ENCODE peak calls at places on chromosomes 4 and X, in six cellular contexts. V is cardiac muscle cell, X is heart left ventricle, K is HepG2, D is neuronal stem cell, U is tibial nerve. S is an unnamed sample. For H3K9me3, the result is how much of the 10 kb centered on the place peaks cover.

GRCh38 chr4:69760455-69760854 is at the start of gene SULT1B1:
- DNase-seq in X (peak), K (no peak), V (no peak), D (no peak), U (peak), S (no peak)

GRCh38 chrX:13078739-13079444 is 34.5 kb upstream of the FAM9C start:
- DNase-seq in K (no peak), V (no peak), D (no peak), U (peak), X (peak), S (peak)

GRCh38 chr4:4667643-4668081 is 125.8 kb upstream of the STX18 start:
- DNase-seq in K (no peak), X (no peak), U (no peak), V (no peak), D (peak), S (no peak)

GRCh38 chrX:9184231-9184630 is 150.3 kb upstream of the FAM9B start:
- DNase-seq in X (no peak), U (no peak), D (no peak), K (no peak), V (no peak), S (no peak)

GRCh38 chr4:182447938-182448280 is 204.7 kb downstream of the TENM3 start:
- DNase-seq in U (no peak), D (no peak), X (no peak), V (peak), K (no peak), S (no peak)

GRCh38 chr4:145541266-145541770 is 59.7 kb downstream of the SMAD1 start:
- DNase-seq in U (no peak), K (no peak), X (no peak), D (no peak), V (no peak), S (no peak)

GRCh38 chr4:37715889-37716402 is 29.8 kb upstream of the RELL1 start:
- DNase-seq in D (no peak), U (no peak), V (no peak), X (no peak), K (no peak), S (no peak)

GRCh38 chrX:1581132-1581531 is 10.3 kb upstream of the AKAP17A start:
- DNase-seq in D (no peak), U (peak), V (peak), K (peak), X (no peak), S (peak)

GRCh38 chr4:7397206-7398103 is 37.3 kb downstream of the PSAPL1 start:
- DNase-seq in U (no peak), K (no peak), V (no peak), X (no peak), D (no peak), S (no peak)

GRCh38 chr4:142656178-142656577 is 189.9 kb downstream of the INPP4B start:
- DNase-seq in U (no peak), D (peak), K (no peak), V (peak), X (no peak), S (no peak)

GRCh38 chr4:154010377-154010776 is 221.5 kb upstream of the SFRP2 start:
- DNase-seq in U (no peak), V (no peak), K (no peak), D (no peak), X (no peak), S (no peak)

GRCh38 chr4:81482344-81482743 is 10.6 kb upstream of the RASGEF1B start:
- DNase-seq in K (no peak), V (no peak), U (no peak), X (peak), D (no peak), S (no peak)

GRCh38 chrX:137430984-137431475 is 134.9 kb upstream of the ZIC3 start:
- DNase-seq in K (no peak), V (no peak), X (no peak), U (no peak), D (no peak), S (no peak)
- H3K4me3 ChIP-seq in K (no peak), V (no peak), X (no peak), U (no peak), D (no peak), S (no peak)

GRCh38 chr4:19614171-19614570 is 637.5 kb upstream of the SLIT2 start:
- DNase-seq in V (no peak), U (no peak), X (no peak), D (no peak), K (no peak), S (no peak)
- H3K9me3 ChIP-seq in V (under half), U (under half), X (under half), D (under half), K (half or more), S (under half)

DNA sequence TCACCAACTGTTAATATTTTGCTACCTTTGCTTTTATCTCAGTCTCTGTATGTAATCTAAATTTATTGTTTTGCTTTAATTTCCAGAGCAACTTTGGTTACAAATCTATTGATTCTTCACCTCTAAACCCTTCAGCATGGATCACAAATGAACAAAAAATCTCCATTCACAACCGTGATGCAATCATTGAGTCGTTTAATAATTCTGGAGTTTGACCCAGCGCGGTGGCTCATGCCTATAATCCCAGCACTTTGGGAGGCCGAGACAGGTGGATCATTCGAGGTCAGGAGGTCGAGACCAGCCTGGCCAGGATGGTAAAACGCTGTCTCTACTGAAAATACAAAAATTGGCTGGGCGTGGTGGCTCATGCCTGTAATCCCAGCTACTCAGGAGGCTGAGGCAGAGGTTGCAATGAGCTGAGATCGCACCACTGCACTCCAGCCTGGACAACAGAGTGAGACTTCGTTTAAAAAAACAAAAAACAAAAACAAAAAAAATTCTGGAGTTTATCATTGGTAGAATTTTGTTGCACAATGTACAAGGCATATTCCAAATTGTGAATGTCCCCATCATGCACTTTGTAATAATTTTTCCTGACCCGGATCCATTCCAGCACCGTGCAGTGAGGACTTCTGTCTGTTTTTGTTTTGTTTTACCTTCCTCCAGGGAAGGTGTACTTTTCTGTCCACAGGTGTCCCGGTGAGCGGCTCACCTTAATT is 2.3 kb upstream of the IDUA start:
- DNase-seq in U (no peak), D (no peak), V (no peak), K (no peak), X (no peak), S (no peak)
- H3K4me3 ChIP-seq in U (peak), D (no peak), V (no peak), K (peak), X (no peak), S (no peak)

DNA sequence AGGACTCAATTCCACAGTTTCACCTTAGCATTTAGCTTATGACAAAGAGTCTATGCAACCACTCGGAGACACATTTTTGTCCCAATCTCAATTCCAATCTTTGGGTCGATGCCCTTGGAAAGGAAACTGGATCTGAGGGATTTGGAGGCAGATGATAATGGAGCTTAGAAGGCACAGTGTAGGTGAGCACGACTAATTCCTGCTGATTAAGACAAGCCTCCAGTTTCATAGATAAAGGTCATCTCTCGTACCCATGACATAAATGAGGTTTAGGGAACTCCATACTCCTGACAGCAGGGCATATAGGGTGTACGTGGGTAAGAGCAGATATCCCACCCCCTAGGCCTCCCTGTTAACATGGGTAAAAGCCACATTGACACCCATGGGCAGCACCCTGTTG is 24.4 kb upstream of the ZNF718 start:
- DNase-seq in X (no peak), D (no peak), K (no peak), V (no peak), U (no peak), S (no peak)
- H3K9me3 ChIP-seq in X (half or more), D (half or more), K (half or more), V (under half), U (under half), S (under half)

GRCh38 chrX:76148753-76149152 is 24.1 kb upstream of the PBDC1 start:
- DNase-seq in D (no peak), V (peak), K (peak), U (peak), X (peak), S (no peak)
- H3K4me3 ChIP-seq in D (peak), V (no peak), K (peak), U (peak), X (no peak), S (peak)

S was measured in SJSA1.